ENCODE peak calls at places on chromosomes 1 and 21, in ten cellular contexts. E, M, F, C, Y, P, V, Q, D and X are unnamed samples.

GRCh38 chr1:8462298-8462946 is 144.5 kb downstream of the SLC45A1 start:
- DNase-seq in E (no peak), M (no peak), F (no peak), C (peak; percentile 37), Y (no peak), P (no peak), V (no peak), Q (no peak), D (no peak), X (no peak)

GRCh38 chr1:227730630-227731151 is 4.4 kb downstream of the JMJD4 start:
- DNase-seq in E (no peak), M (no peak), F (no peak), C (no peak), Y (no peak), P (no peak), V (no peak), Q (no peak), D (no peak), X (no peak)

GRCh38 chr1:224502459-224503160 is 68.0 kb upstream of the WDR26 start:
- DNase-seq in E (no peak), M (no peak), F (no peak), C (peak; percentile 15), Y (no peak), P (peak; percentile 17), V (no peak), Q (no peak), D (no peak), X (no peak)

GRCh38 chr1:196372896-196373536 is 235.2 kb downstream of the KCNT2 start:
- DNase-seq in E (no peak), M (no peak), F (no peak), C (peak; percentile 60), Y (no peak), P (peak; percentile 64), V (peak; percentile 42), Q (no peak), D (no peak), X (peak; percentile 50)

GRCh38 chr1:181949500-181949899 is 112.0 kb downstream of the ZNF648 start:
- DNase-seq in E (no peak), M (no peak), F (no peak), C (no peak), Y (no peak), P (no peak), V (no peak), Q (no peak), D (no peak), X (no peak)

GRCh38 chr1:239914827-239915231 is 176.9 kb upstream of the FMN2 start:
- DNase-seq in E (no peak), M (no peak), F (no peak), C (peak; percentile 24), Y (no peak), P (peak; percentile 98), V (peak; percentile 94), Q (peak; percentile 39), D (no peak), X (peak; percentile 30)

GRCh38 chr1:64514197-64514765 is 44.4 kb downstream of the CACHD1 start:
- DNase-seq in E (no peak), M (no peak), F (no peak), C (peak; percentile 97), Y (peak; percentile 46), P (no peak), V (peak; percentile 82), Q (peak; percentile 85), D (no peak), X (peak; percentile 86)

GRCh38 chr1:39410915-39411436 is 80.5 kb upstream of the BMP8A start:
- DNase-seq in E (peak; percentile 48), M (peak; percentile 75), F (peak; percentile 91), C (peak; percentile 94), Y (peak; percentile 53), P (peak; percentile 89), V (peak; percentile 96), Q (peak; percentile 97), D (peak; percentile 23), X (peak; percentile 95)

GRCh38 chr1:50450861-50451653 is 27.8 kb upstream of the DMRTA2 start:
- DNase-seq in E (no peak), M (no peak), F (no peak), C (no peak), Y (no peak), P (no peak), V (no peak), Q (no peak), D (no peak), X (no peak)

GRCh38 chr1:154970631-154971340 is at the start of gene SHC1:
- DNase-seq in E (peak; percentile 96), M (peak; percentile 87), F (peak; percentile 97), C (peak; percentile 92), Y (peak; percentile 78), P (peak; percentile 81), V (peak; percentile 92), Q (peak; percentile 83), D (peak; percentile 57), X (peak; percentile 95)

GRCh38 chr1:1120866-1121563 is 5.1 kb upstream of the C1orf159 start:
- DNase-seq in E (peak; percentile 11), M (no peak), F (no peak), C (no peak), Y (no peak), P (no peak), V (no peak), Q (no peak), D (no peak), X (no peak)

GRCh38 chr1:187476671-187477070 is 647.9 kb downstream of the PLA2G4A start:
- DNase-seq in E (no peak), M (no peak), F (no peak), C (peak; percentile 53), Y (no peak), P (peak; percentile 40), V (no peak), Q (peak; percentile 3), D (no peak), X (peak; percentile 13)

GRCh38 chr1:58745666-58746065 is 38.2 kb downstream of the JUN start:
- DNase-seq in E (no peak), M (no peak), F (no peak), C (no peak), Y (no peak), P (peak; percentile 69), V (no peak), Q (no peak), D (no peak), X (no peak)

GRCh38 chr1:40316595-40317393 is at the start of gene COL9A2:
- DNase-seq in E (peak; percentile 41), M (no peak), F (no peak), C (no peak), Y (peak; percentile 37), P (peak; percentile 45), V (no peak), Q (no peak), D (peak; percentile 36), X (no peak)

GRCh38 chr1:101520302-101520701 is 283.5 kb downstream of the S1PR1 start:
- DNase-seq in E (peak; percentile 39), M (no peak), F (no peak), C (peak; percentile 61), Y (peak; percentile 14), P (peak; percentile 67), V (peak; percentile 45), Q (peak; percentile 13), D (no peak), X (peak; percentile 67)

GRCh38 chr1:211135342-211135950 is 1.5 kb upstream of the KCNH1 start:
- DNase-seq in E (no peak), M (no peak), F (no peak), C (peak; percentile 71), Y (peak; percentile 42), P (peak; percentile 83), V (peak; percentile 70), Q (peak; percentile 53), D (no peak), X (peak; percentile 67)
- TF ChIP-seq CTCF in E (peak; percentile 19), M (no peak), F (peak; percentile 54), C (peak; percentile 77), Y (peak; percentile 64), P (peak; percentile 91), V (peak; percentile 96), Q (peak; percentile 84), D (peak; percentile 61), X (peak; percentile 69)

GRCh38 chr1:116374340-116375164 is 1.5 kb downstream of the ATP1A1 start:
- DNase-seq in E (peak; percentile 18), M (no peak), F (no peak), C (no peak), Y (no peak), P (no peak), V (no peak), Q (no peak), D (no peak), X (no peak)
- TF ChIP-seq CTCF in E (no peak), M (no peak), F (no peak), C (no peak), Y (no peak), P (no peak), V (no peak), Q (no peak), D (no peak), X (no peak)

DNA sequence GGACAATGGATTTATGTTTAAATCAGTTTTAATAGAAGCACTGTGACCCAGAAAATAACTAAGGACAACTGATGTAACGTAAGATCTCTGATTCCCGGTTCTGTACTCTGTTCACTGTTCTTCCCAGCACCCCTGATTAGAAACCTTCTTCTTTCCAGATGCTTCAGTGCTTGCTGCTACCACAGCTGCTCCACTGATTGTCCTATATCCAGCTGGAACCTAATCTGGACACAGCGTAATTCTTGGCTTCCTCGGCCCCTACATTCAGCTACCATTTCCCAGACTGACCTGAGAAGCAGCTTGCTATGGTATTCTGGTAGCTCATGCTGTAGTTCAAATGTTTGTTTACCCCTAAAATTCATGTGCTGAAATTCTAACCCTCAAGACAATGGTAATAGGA is 302.7 kb downstream of the GRIK1 start:
- DNase-seq in E (no peak), M (no peak), F (no peak), C (no peak), Y (no peak), P (no peak), V (no peak), Q (no peak), D (no peak), X (no peak)
- TF ChIP-seq CTCF in E (no peak), M (no peak), F (no peak), C (no peak), Y (no peak), P (no peak), V (no peak), Q (no peak), D (no peak), X (no peak)

DNA sequence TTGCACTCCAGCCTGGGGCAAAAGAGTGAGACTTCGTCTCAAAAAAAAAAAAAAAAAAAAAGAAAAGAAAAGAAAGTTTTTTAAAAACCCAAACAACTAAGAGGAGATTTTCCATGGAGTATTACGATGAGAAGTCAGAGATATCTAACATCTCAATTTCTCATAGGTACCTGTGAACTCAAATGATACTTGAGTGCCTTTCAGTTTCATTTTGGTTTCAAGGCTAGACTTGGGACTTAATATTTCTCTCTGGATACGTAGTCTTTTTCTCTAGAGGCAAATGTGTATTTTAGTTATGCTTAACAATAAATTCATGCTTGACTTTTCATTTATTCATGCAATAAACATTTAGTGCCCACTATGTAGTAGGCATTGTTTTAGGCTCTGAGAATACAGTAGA is 15.0 kb downstream of the ZYG11B start:
- DNase-seq in E (no peak), M (no peak), F (no peak), C (no peak), Y (no peak), P (no peak), V (no peak), Q (no peak), D (no peak), X (no peak)
- TF ChIP-seq CTCF in E (no peak), M (no peak), F (no peak), C (no peak), Y (no peak), P (no peak), V (no peak), Q (no peak), D (no peak), X (no peak)